ENCODE peak calls at places on chromosomes 3 and 15, in seven cellular contexts. One of them, this sample, is unnamed.

GRCh38 chr15:101112336-101113113 is 139.3 kb downstream of the CHSY1 start:
- DNase-seq in Right ventricle myocardium superior: no peak
- DNase-seq in cardiac muscle cell: no peak
- DNase-seq in H54: no peak
- DNase-seq in cardiac septum: no peak
- DNase-seq in fibroblast of lung: no peak
- DNase-seq in naive thymus-derived CD8-positive, alpha-beta T cell: no peak
- DNase-seq in this sample: no peak

GRCh38 chr3:120147072-120147871 is 53.0 kb upstream of the GSK3B start:
- DNase-seq in Right ventricle myocardium superior: no peak
- DNase-seq in cardiac muscle cell: no peak
- DNase-seq in H54: no peak
- DNase-seq in cardiac septum: no peak
- DNase-seq in fibroblast of lung: no peak
- DNase-seq in naive thymus-derived CD8-positive, alpha-beta T cell: peak
- DNase-seq in this sample: no peak

GRCh38 chr3:21795152-21795837 is 44.3 kb upstream of the ZNF385D start:
- DNase-seq in Right ventricle myocardium superior: peak
- DNase-seq in cardiac muscle cell: peak
- DNase-seq in H54: no peak
- DNase-seq in cardiac septum: peak
- DNase-seq in fibroblast of lung: no peak
- DNase-seq in naive thymus-derived CD8-positive, alpha-beta T cell: no peak
- DNase-seq in this sample: peak

GRCh38 chr3:136330900-136331299 is 80.8 kb downstream of the PCCB start:
- DNase-seq in Right ventricle myocardium superior: no peak
- DNase-seq in cardiac muscle cell: no peak
- DNase-seq in H54: no peak
- DNase-seq in cardiac septum: no peak
- DNase-seq in fibroblast of lung: no peak
- DNase-seq in naive thymus-derived CD8-positive, alpha-beta T cell: no peak
- DNase-seq in this sample: no peak

GRCh38 chr3:71303627-71304260 is 279.8 kb downstream of the FOXP1 start:
- DNase-seq in Right ventricle myocardium superior: no peak
- DNase-seq in cardiac muscle cell: peak
- DNase-seq in H54: no peak
- DNase-seq in cardiac septum: no peak
- DNase-seq in fibroblast of lung: peak
- DNase-seq in naive thymus-derived CD8-positive, alpha-beta T cell: no peak
- DNase-seq in this sample: no peak

GRCh38 chr3:14879161-14879888 is 60.6 kb downstream of the FGD5 start:
- DNase-seq in Right ventricle myocardium superior: peak
- DNase-seq in cardiac muscle cell: no peak
- DNase-seq in H54: no peak
- DNase-seq in cardiac septum: peak
- DNase-seq in fibroblast of lung: peak
- DNase-seq in naive thymus-derived CD8-positive, alpha-beta T cell: no peak
- DNase-seq in this sample: peak

GRCh38 chr3:52245322-52246263 is at the start of gene PPM1M:
- DNase-seq in Right ventricle myocardium superior: peak
- DNase-seq in cardiac muscle cell: peak
- DNase-seq in H54: no peak
- DNase-seq in cardiac septum: peak
- DNase-seq in fibroblast of lung: peak
- DNase-seq in naive thymus-derived CD8-positive, alpha-beta T cell: peak
- DNase-seq in this sample: peak

GRCh38 chr3:114450008-114450596 is 156.3 kb downstream of the TIGIT start:
- DNase-seq in Right ventricle myocardium superior: no peak
- DNase-seq in cardiac muscle cell: no peak
- DNase-seq in H54: no peak
- DNase-seq in cardiac septum: no peak
- DNase-seq in fibroblast of lung: no peak
- DNase-seq in naive thymus-derived CD8-positive, alpha-beta T cell: no peak
- DNase-seq in this sample: no peak

GRCh38 chr15:71588746-71589145 is 221.6 kb upstream of the NR2E3 start:
- DNase-seq in Right ventricle myocardium superior: no peak
- DNase-seq in cardiac muscle cell: no peak
- DNase-seq in H54: peak
- DNase-seq in cardiac septum: no peak
- DNase-seq in fibroblast of lung: peak
- DNase-seq in naive thymus-derived CD8-positive, alpha-beta T cell: no peak
- DNase-seq in this sample: no peak

GRCh38 chr3:48084929-48085328 is 68.7 kb upstream of the MAP4 start:
- DNase-seq in Right ventricle myocardium superior: no peak
- DNase-seq in cardiac muscle cell: no peak
- DNase-seq in H54: no peak
- DNase-seq in cardiac septum: no peak
- DNase-seq in fibroblast of lung: no peak
- DNase-seq in naive thymus-derived CD8-positive, alpha-beta T cell: no peak
- DNase-seq in this sample: no peak